ENCODE peak calls at places on chromosomes 12 and 14, in ten cellular contexts. R is astrocyte, W is brain microvascular endothelial cell, U is GM10248, S is GM06990, E is cardiac fibroblast, H is fibroblast of mammary gland, J is esophagus muscularis mucosa, Y is Calu3, N is GM13976. C is an unnamed sample.

GRCh38 chr12:58416211-58416610 is 474.8 kb downstream of the ATP23 start:
- DNase-seq in Y (no peak), N (no peak), U (no peak), J (no peak), S (no peak), E (peak; percentile 81), R (peak; percentile 76), W (peak; percentile 81), H (peak; percentile 91), C (no peak)

GRCh38 chr12:108833355-108833733 is 24.0 kb downstream of the SSH1 start:
- DNase-seq in W (peak; percentile 97), U (no peak), J (no peak), R (peak; percentile 95), S (no peak), Y (peak; percentile 83), E (peak; percentile 98), H (peak; percentile 85), N (no peak), C (no peak)

GRCh38 chr14:93231129-93231979 is 24.3 kb downstream of the UBR7 start:
- DNase-seq in Y (peak; percentile 45), E (peak; percentile 67), U (peak; percentile 39), H (peak; percentile 66), R (peak; percentile 55), N (peak; percentile 55), S (no peak), W (peak; percentile 51), J (no peak), C (peak; percentile 40)

GRCh38 chr12:47946413-47947107 is 16.8 kb upstream of the TMEM106C start:
- DNase-seq in H (peak; percentile 33), N (peak; percentile 40), W (peak; percentile 7), J (no peak), E (peak; percentile 17), Y (no peak), S (no peak), R (peak; percentile 9), U (no peak), C (no peak)

GRCh38 chr12:54029529-54030441 is 1.5 kb downstream of the HOXC6 start:
- DNase-seq in U (no peak), N (no peak), E (no peak), J (no peak), S (no peak), Y (no peak), R (no peak), H (no peak), W (no peak), C (no peak)

GRCh38 chr14:64196668-64197411 is 97.3 kb downstream of the ESR2 start:
- DNase-seq in R (peak; percentile 58), H (peak; percentile 26), W (peak; percentile 57), E (peak; percentile 54), S (peak; percentile 39), U (no peak), Y (no peak), J (no peak), N (no peak), C (peak; percentile 40)

GRCh38 chr14:69804902-69805301 is 7.9 kb upstream of the SLC10A1 start:
- DNase-seq in N (no peak), H (no peak), J (no peak), S (no peak), R (no peak), Y (no peak), U (no peak), W (no peak), E (no peak), C (no peak)

GRCh38 chr12:64618953-64619590 is 8.8 kb downstream of the RASSF3 start:
- DNase-seq in E (peak; percentile 76), H (peak; percentile 65), R (peak; percentile 36), U (peak; percentile 61), S (peak; percentile 58), J (no peak), W (peak; percentile 19), Y (no peak), N (peak; percentile 55), C (peak; percentile 51)

GRCh38 chr12:19847294-19848059 is 408.2 kb downstream of the AEBP2 start:
- DNase-seq in H (peak; percentile 67), R (peak; percentile 93), N (no peak), W (peak; percentile 50), U (no peak), J (no peak), Y (no peak), S (peak; percentile 22), E (peak; percentile 41), C (no peak)

GRCh38 chr14:21275261-21275858 is 4.5 kb upstream of the RPGRIP1 start:
- DNase-seq in H (no peak), E (no peak), R (no peak), N (no peak), U (no peak), W (no peak), S (no peak), J (no peak), Y (no peak), C (no peak)

GRCh38 chr12:43198608-43199007 is 353.4 kb downstream of the ADAMTS20 start:
- DNase-seq in J (no peak), S (no peak), N (no peak), U (no peak), R (no peak), H (no peak), E (no peak), Y (no peak), W (no peak), C (no peak)

GRCh38 chr12:103771466-103771865 is 69.6 kb downstream of the NT5DC3 start:
- DNase-seq in R (peak; percentile 6), S (no peak), U (no peak), N (no peak), J (no peak), Y (peak; percentile 75), E (peak; percentile 45), W (peak; percentile 41), H (peak; percentile 42), C (no peak)

GRCh38 chr14:76917158-76917596 is 91.0 kb downstream of the LRRC74A start:
- DNase-seq in N (no peak), E (peak; percentile 85), W (peak; percentile 82), R (peak; percentile 71), H (peak; percentile 84), J (no peak), Y (peak; percentile 65), S (no peak), U (no peak), C (no peak)

DNA sequence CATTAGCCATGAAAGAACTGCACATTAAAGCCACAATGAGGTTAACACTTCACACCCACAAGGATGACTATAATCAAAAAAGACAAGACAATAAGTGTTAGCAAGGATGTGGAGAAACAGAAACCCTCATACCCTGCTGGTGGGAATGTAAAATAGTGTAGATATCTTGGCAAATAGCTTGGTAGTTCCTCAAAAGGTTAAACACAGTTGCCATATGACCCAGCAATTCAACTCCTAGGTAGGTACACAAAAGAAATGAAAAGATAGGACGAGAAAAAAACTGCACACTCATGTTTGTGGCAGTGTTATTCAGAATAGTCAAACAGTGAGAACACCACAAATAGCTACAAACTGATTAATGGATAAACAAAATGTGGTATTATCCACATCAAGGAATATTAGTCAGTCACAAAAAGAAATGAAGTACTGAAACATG is 93.5 kb downstream of the ATXN2 start:
- DNase-seq in J (no peak), W (no peak), Y (no peak), U (no peak), R (no peak), H (no peak), S (no peak), N (no peak), E (no peak), C (no peak)
- TF ChIP-seq CTCF in J (no peak), W (no peak), Y (no peak), U (no peak), R (no peak), H (no peak), S (no peak), N (no peak), E (no peak), C (no peak)

DNA sequence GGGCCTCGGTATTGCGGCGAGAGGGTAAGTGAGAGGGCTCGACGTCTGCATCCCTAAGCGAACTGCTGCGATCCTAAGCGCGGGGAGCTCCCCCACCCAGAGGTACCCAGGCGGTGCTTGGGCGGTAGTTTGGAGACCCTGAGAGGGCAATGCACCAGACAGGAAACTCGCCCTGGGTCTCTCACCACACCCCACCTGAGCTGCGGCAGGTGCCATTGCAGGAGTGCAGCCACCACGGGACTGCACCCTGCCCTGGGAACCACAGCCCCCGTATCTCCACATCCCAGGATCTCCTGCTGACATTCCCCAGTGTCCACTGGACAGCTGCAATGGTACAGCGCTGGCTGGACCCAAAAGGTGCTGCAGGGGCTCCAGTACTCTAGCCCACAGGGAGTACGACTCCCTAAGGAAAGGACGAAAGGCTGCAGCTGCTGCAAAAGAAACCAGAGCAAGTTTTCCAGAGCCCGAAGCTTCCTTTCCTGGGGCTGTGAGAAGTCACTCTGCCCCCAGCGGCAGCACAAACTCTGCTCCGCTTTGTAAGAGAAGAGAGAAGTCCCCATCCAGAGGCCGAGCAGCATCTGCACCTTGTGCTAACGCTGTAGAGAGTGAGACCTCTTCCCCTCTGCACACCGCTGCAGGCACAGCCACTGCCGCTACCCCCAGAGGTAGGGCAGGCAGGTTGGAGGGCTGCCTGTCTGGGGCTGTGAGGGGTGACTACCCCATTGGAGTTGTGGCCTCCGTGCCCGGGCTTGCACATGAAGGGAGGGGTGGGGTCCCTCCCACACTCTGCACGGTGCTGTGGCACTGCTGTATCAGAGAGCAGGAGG is 31.1 kb upstream of the MON2 start:
- DNase-seq in R (peak; percentile 46), J (no peak), Y (peak; percentile 70), U (peak; percentile 65), E (peak; percentile 66), S (peak; percentile 25), H (peak; percentile 60), N (peak; percentile 76), W (peak; percentile 62), C (peak; percentile 54)
- TF ChIP-seq CTCF in R (peak; percentile 55), J (peak; percentile 20), Y (no peak), U (peak; percentile 59), E (peak; percentile 70), S (peak; percentile 61), H (peak; percentile 68), N (peak; percentile 55), W (peak; percentile 89), C (peak; percentile 59)

GRCh38 chr12:124368421-124369032 is 73.6 kb downstream of the RFLNA start:
- DNase-seq in H (no peak), U (no peak), J (no peak), N (no peak), R (no peak), Y (no peak), S (no peak), E (no peak), W (no peak), C (no peak)
- TF ChIP-seq CTCF in H (no peak), U (no peak), J (no peak), N (no peak), R (no peak), Y (no peak), S (no peak), E (no peak), W (peak; percentile 34), C (no peak)

GRCh38 chr12:120225852-120226640 is 25.1 kb upstream of the RPLP0 start:
- DNase-seq in H (no peak), Y (peak; percentile 55), W (no peak), E (peak; percentile 44), N (peak; percentile 74), S (peak; percentile 73), U (peak; percentile 81), R (no peak), J (no peak), C (peak; percentile 63)
- TF ChIP-seq CTCF in H (no peak), Y (no peak), W (peak; percentile 28), E (no peak), N (no peak), S (peak; percentile 36), U (no peak), R (no peak), J (no peak), C (peak; percentile 27)